ENCODE peak calls at places on chromosomes 16 and 17, in five cellular contexts. G is fibroblast of the aortic adventitia, O is tibial artery, C is choroid plexus epithelial cell, H is astrocyte of the spinal cord. N is an unnamed sample.

GRCh38 chr17:34075076-34075475 is 180.0 kb upstream of the CCL2 start:
- DNase-seq in O (no peak), G (no peak), H (no peak), C (no peak), N (no peak)

GRCh38 chr16:71351558-71351901 is 7.0 kb upstream of the CALB2 start:
- DNase-seq in G (no peak), H (no peak), O (no peak), C (no peak), N (no peak)

GRCh38 chr16:23448392-23448791 is 4.6 kb downstream of the COG7 start:
- DNase-seq in C (peak; percentile 53), O (no peak), H (peak; percentile 14), G (peak; percentile 27), N (no peak)

GRCh38 chr16:27728691-27729090 is 178.7 kb downstream of the KATNIP start:
- DNase-seq in C (no peak), O (no peak), H (no peak), G (no peak), N (no peak)

GRCh38 chr16:78727536-78727935 is 628.1 kb downstream of the WWOX start:
- DNase-seq in H (no peak), C (no peak), O (no peak), G (no peak), N (no peak)

GRCh38 chr16:73713817-73714495 is 582.7 kb upstream of the PSMD7 start:
- DNase-seq in O (peak; percentile 24), H (peak; percentile 3), G (no peak), C (peak; percentile 7), N (no peak)

GRCh38 chr17:6523809-6524355 is 32.5 kb downstream of the PITPNM3 start:
- DNase-seq in C (no peak), O (no peak), H (no peak), G (no peak), N (no peak)

GRCh38 chr17:57597531-57598453 is 147.3 kb downstream of the CCDC182 start:
- DNase-seq in O (peak; percentile 53), C (peak; percentile 85), G (peak; percentile 85), H (peak; percentile 83), N (no peak)

GRCh38 chr16:15575293-15576049 is 67.5 kb downstream of the MARF1 start:
- DNase-seq in G (no peak), H (no peak), C (no peak), O (no peak), N (no peak)

GRCh38 chr17:48746916-48747444 is 18.4 kb upstream of the HOXB13 start:
- DNase-seq in C (no peak), O (no peak), G (no peak), H (no peak), N (no peak)

GRCh38 chr17:57940217-57940616 is 15.0 kb downstream of the CUEDC1 start:
- DNase-seq in C (no peak), O (no peak), H (no peak), G (no peak), N (no peak)

GRCh38 chr16:77556203-77556602 is 121.4 kb upstream of the ADAMTS18 start:
- DNase-seq in H (no peak), O (no peak), C (no peak), G (no peak), N (no peak)

GRCh38 chr16:68383858-68384257 is 64.5 kb downstream of the SMPD3 start:
- DNase-seq in C (no peak), H (no peak), O (no peak), G (no peak), N (no peak)

GRCh38 chr17:80163315-80163714 is 6.5 kb upstream of the CARD14 start:
- DNase-seq in C (peak; percentile 48), G (no peak), O (no peak), H (no peak), N (no peak)

GRCh38 chr16:88804173-88804551 is 573 bp downstream of the CDT1 start:
- DNase-seq in O (no peak), G (no peak), H (no peak), C (no peak), N (no peak)

GRCh38 chr16:23333962-23334361 is 31.9 kb downstream of the SCNN1B start:
- DNase-seq in H (no peak), C (no peak), G (no peak), O (no peak), N (no peak)

GRCh38 chr17:41486809-41487530 is 2.7 kb downstream of the KRT36 start:
- DNase-seq in O (no peak), H (no peak), C (no peak), G (no peak), N (no peak)

GRCh38 chr17:43674394-43674793 is 12.7 kb upstream of the MEOX1 start:
- DNase-seq in H (no peak), C (no peak), G (no peak), O (no peak), N (no peak)

GRCh38 chr16:62751218-62751617 is 715.0 kb upstream of the CDH8 start:
- DNase-seq in H (no peak), O (no peak), C (no peak), G (no peak), N (no peak)

GRCh38 chr17:2302740-2303277 is 776 bp downstream of the SMG6 start:
- DNase-seq in O (no peak), C (peak; percentile 40), G (no peak), H (peak; percentile 22), N (no peak)

GRCh38 chr16:21126518-21126917 is 24.1 kb downstream of the DNAH3 start:
- DNase-seq in C (no peak), H (no peak), G (no peak), O (no peak), N (no peak)

GRCh38 chr17:80782536-80783427 is 208.9 kb upstream of the CHMP6 start:
- DNase-seq in G (no peak), O (no peak), C (peak; percentile 59), H (no peak), N (no peak)

GRCh38 chr17:73393962-73394361 is 82.2 kb upstream of the CDC42EP4 start:
- DNase-seq in C (peak; percentile 54), G (no peak), O (no peak), H (no peak), N (no peak)

GRCh38 chr16:88401604-88402246 is 19.0 kb downstream of the ZNF469 start:
- DNase-seq in G (no peak), H (no peak), C (no peak), O (no peak), N (no peak)

GRCh38 chr17:58084317-58084981 is 1.2 kb downstream of the DYNLL2 start:
- DNase-seq in G (peak; percentile 8), C (peak; percentile 23), O (peak; percentile 49), H (no peak), N (no peak)

GRCh38 chr16:71626858-71627213 is 852 bp downstream of the MARVELD3 start:
- DNase-seq in C (no peak), O (no peak), H (no peak), G (no peak), N (no peak)

GRCh38 chr16:30006095-30006473 is 4.7 kb downstream of the DOC2A start:
- DNase-seq in O (no peak), G (no peak), H (no peak), C (no peak), N (no peak)

GRCh38 chr16:26963109-26963508 is 103.6 kb upstream of the C16orf82 start:
- DNase-seq in O (no peak), G (peak; percentile 26), C (peak; percentile 44), H (no peak), N (no peak)

DNA sequence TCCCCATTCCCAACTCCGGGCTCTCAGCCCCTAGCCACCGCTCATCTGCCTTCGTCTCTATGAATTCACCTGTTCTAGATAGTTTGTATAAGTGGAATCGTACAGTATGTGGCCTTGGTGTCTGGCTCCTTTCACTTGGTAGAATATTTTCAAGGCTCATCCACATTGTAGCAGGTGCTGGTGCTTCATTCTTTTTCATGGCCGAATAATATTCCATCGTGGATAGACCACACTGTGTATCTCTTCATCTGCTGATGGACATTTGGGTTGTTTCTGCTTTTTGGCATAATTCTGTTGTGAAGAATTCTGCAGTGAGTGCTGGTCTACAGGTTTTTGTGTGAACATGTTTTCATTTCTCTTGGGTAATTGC is 324.2 kb downstream of the SEC14L1 start:
- DNase-seq in C (no peak), G (no peak), O (no peak), H (no peak), N (no peak)
- H3K4me3 ChIP-seq in C (no peak overlapping the region), G (no peak overlapping the region), O (no peak overlapping the region), H (no peak overlapping the region), N (no peak overlapping the region)

DNA sequence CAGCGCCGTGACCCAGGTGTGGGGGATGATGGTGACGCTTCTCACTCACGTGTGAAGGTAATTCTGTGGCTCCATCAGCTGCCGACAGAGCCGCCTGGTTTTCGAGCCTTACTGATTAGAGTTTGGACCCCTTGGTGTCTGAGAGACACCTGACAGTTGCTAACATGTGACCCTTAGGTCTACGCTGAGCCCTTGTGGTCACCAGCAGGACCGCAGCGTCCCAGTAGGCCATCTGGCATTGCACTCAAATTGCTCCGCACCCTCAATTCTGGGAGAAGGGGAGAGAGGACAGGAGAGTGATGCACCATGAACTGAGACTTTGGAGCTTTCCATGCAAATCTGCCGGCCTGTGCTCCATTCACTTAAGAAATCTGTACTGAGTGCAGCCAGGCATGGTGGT is 2.5 kb downstream of the FLYWCH1 start:
- DNase-seq in C (no peak), O (no peak), G (no peak), H (no peak), N (no peak)
- TF ChIP-seq CTCF in C (no peak), O (no peak), G (no peak), H (no peak), N (no peak)

GRCh38 chr17:49916854-49917515 is 52.0 kb upstream of the DLX4 start:
- DNase-seq in O (no peak), H (no peak), G (no peak), C (no peak), N (no peak)

GRCh38 chr17:49918591-49918990 is 50.4 kb upstream of the DLX4 start:
- DNase-seq in G (no peak), O (no peak), H (no peak), C (no peak), N (no peak)

GRCh38 chr17:49915260-49915659 is 53.7 kb upstream of the DLX4 start:
- DNase-seq in C (no peak), G (no peak), O (no peak), H (no peak), N (no peak)

GRCh38 chr17:49915670-49916069 is 53.3 kb upstream of the DLX4 start:
- DNase-seq in C (no peak), G (no peak), O (no peak), H (no peak), N (no peak)

GRCh38 chr17:49917771-49918170 is 51.2 kb upstream of the DLX4 start:
- DNase-seq in C (no peak), G (no peak), O (no peak), H (no peak), N (no peak)
- H3K4me3 ChIP-seq in C (no peak overlapping the region), G (no peak overlapping the region), O (no peak overlapping the region), H (no peak overlapping the region), N (no peak overlapping the region)

DNA sequence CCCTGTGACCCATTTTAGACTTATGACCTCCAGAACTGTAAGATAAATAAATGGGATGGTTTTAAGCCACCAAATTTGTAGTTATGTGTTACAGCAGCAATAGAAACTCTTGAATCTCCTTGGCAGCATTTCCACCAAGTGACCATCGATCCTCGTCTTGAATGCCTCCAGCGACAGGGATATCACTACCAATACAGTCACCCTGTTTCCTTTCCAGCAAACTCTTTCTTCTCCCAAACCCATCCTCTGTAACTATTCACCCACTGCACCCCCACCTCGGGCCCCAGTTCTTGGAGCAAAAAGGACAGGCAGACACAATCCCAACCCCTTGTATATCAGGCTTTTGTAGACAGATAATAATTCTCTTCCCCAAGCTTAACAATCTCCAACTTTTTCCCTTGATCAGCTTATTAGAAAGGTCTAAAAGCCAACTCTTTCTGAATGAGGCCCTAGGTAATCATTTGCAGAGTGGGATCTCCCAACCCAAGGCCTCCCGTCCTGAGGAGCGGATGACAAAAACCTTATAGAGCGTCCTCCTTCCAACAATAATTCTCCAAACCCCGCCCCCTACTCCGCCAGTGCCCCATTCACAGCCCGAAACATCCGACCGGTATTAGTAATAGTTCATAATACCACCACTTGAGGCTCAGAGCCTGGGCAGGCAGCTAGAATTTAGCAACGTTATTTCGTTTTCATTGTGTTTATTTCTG is 14.7 kb upstream of the PLLP start:
- DNase-seq in C (no peak), G (no peak), H (no peak), O (peak; percentile 76), N (no peak)
- TF ChIP-seq CTCF in C (peak; percentile 38), G (no peak), H (peak; percentile 2), O (no peak), N (no peak)